ENCODE peak calls at places on chromosomes 11 and 22, in six cellular contexts. N, W, U, R, V and A are unnamed samples.

GRCh38 chr11:29159552-29160465 is 857.0 kb downstream of the KCNA4 start:
- DNase-seq in N (peak; percentile 20), W (peak; percentile 82), U (no peak), R (no peak), V (peak; percentile 55), A (no peak)

GRCh38 chr11:45304111-45304991 is 18.2 kb upstream of the SYT13 start:
- DNase-seq in N (no peak), W (no peak), U (no peak), R (no peak), V (no peak), A (no peak)

GRCh38 chr22:38795569-38795968 is 1.6 kb upstream of the DNAL4 start:
- DNase-seq in N (no peak), W (no peak), U (no peak), R (no peak), V (no peak), A (no peak)

GRCh38 chr22:42993651-42994275 is 21.2 kb downstream of the PACSIN2 start:
- DNase-seq in N (no peak), W (no peak), U (no peak), R (no peak), V (no peak), A (no peak)

GRCh38 chr11:45610627-45611026 is 54.8 kb downstream of the CHST1 start:
- DNase-seq in N (no peak), W (no peak), U (no peak), R (no peak), V (no peak), A (no peak)

GRCh38 chr11:62125316-62125715 is 1.5 kb downstream of the INCENP start:
- DNase-seq in N (no peak), W (no peak), U (no peak), R (no peak), V (peak; percentile 42), A (peak; percentile 34)

GRCh38 chr11:123110397-123110796 is 48.5 kb upstream of the HSPA8 start:
- DNase-seq in N (no peak), W (no peak), U (no peak), R (no peak), V (no peak), A (no peak)

GRCh38 chr11:18726040-18726439 is at the start of gene IGSF22:
- DNase-seq in N (no peak), W (no peak), U (no peak), R (no peak), V (no peak), A (no peak)

GRCh38 chr11:31882951-31883392 is 71.8 kb upstream of the PAX6 start:
- DNase-seq in N (no peak), W (no peak), U (no peak), R (no peak), V (no peak), A (no peak)

GRCh38 chr22:46676881-46677280 is 56.7 kb downstream of the GRAMD4 start:
- DNase-seq in N (no peak), W (no peak), U (no peak), R (no peak), V (no peak), A (no peak)

GRCh38 chr11:134047586-134047999 is 21.3 kb upstream of the JAM3 start:
- DNase-seq in N (no peak), W (no peak), U (no peak), R (peak; percentile 83), V (peak; percentile 73), A (peak; percentile 24)

GRCh38 chr11:123696183-123696582 is 41.8 kb upstream of the SCN3B start:
- DNase-seq in N (no peak), W (no peak), U (no peak), R (no peak), V (peak; percentile 25), A (no peak)

GRCh38 chr11:123653997-123654565 is 343 bp downstream of the SCN3B start:
- DNase-seq in N (no peak), W (peak; percentile 56), U (no peak), R (peak; percentile 51), V (peak; percentile 52), A (peak; percentile 52)

GRCh38 chr11:58625086-58625485 is 2.6 kb downstream of the CNTF start:
- DNase-seq in N (no peak), W (no peak), U (no peak), R (no peak), V (no peak), A (no peak)

GRCh38 chr22:24141586-24141985 is 39.7 kb upstream of the SUSD2 start:
- DNase-seq in N (no peak), W (no peak), U (no peak), R (no peak), V (peak; percentile 75), A (no peak)

GRCh38 chr11:63985812-63986155 is 454 bp upstream of the OTUB1 start:
- DNase-seq in N (peak; percentile 77), W (no peak), U (peak; percentile 73), R (no peak), V (no peak), A (no peak)

GRCh38 chr11:116930586-116930985 is 93.2 kb upstream of the APOA1 start:
- DNase-seq in N (no peak), W (no peak), U (peak; percentile 52), R (no peak), V (no peak), A (no peak)

GRCh38 chr22:48827228-48827810 is 1000.4 kb downstream of the BRD1 start:
- DNase-seq in N (no peak), W (no peak), U (no peak), R (no peak), V (no peak), A (peak; percentile 39)

GRCh38 chr22:39724390-39724789 is 153.8 kb downstream of the CACNA1I start:
- DNase-seq in N (no peak), W (no peak), U (no peak), R (no peak), V (no peak), A (no peak)

GRCh38 chr11:57584341-57584740 is 13.1 kb upstream of the SERPING1 start:
- DNase-seq in N (no peak), W (no peak), U (no peak), R (no peak), V (no peak), A (no peak)

GRCh38 chr11:46346886-46347636 is at the start of gene DGKZ:
- DNase-seq in N (peak; percentile 89), W (peak; percentile 84), U (peak; percentile 81), R (peak; percentile 79), V (peak; percentile 81), A (peak; percentile 91)

GRCh38 chr11:86742436-86742805 is 57.9 kb upstream of the PRSS23 start:
- DNase-seq in N (no peak), W (no peak), U (no peak), R (no peak), V (no peak), A (no peak)
- H3K4me1 ChIP-seq in N (no peaks in the 10 kb centered on the region), W (peaks cover 62% of the 10 kb centered on the region), U (no peaks in the 10 kb centered on the region), R (peaks cover 51% of the 10 kb centered on the region), V (peaks cover 66% of the 10 kb centered on the region), A (no peaks in the 10 kb centered on the region)

GRCh38 chr22:19559956-19560355 is 35.7 kb upstream of the CLDN5 start:
- DNase-seq in N (no peak), W (no peak), U (no peak), R (no peak), V (no peak), A (no peak)

GRCh38 chr22:19556963-19557545 is 32.8 kb upstream of the CLDN5 start:
- DNase-seq in N (no peak), W (no peak), U (no peak), R (no peak), V (no peak), A (no peak)

GRCh38 chr22:19554834-19555404 is 30.7 kb upstream of the CLDN5 start:
- DNase-seq in N (no peak), W (peak; percentile 73), U (no peak), R (no peak), V (peak; percentile 49), A (peak; percentile 25)

GRCh38 chr22:19555651-19556050 is 31.4 kb upstream of the CLDN5 start:
- DNase-seq in N (no peak), W (no peak), U (no peak), R (no peak), V (no peak), A (no peak)

GRCh38 chr22:19559324-19559811 is 35.2 kb upstream of the CLDN5 start:
- DNase-seq in N (no peak), W (no peak), U (no peak), R (no peak), V (no peak), A (no peak)
- TF ChIP-seq CTCF in N (peak; percentile 17), W (no peak), U (no peak), R (no peak), V (peak; percentile 36), A (no peak)

GRCh38 chr11:3052109-3052479 is 5.1 kb downstream of the CARS1 start:
- DNase-seq in N (no peak), W (no peak), U (no peak), R (no peak), V (no peak), A (no peak)
- H3K4me1 ChIP-seq in N (peaks cover 20% of the 10 kb centered on the region), W (peaks cover 20% of the 10 kb centered on the region), U (peaks cover 14% of the 10 kb centered on the region), R (peaks cover 69% of the 10 kb centered on the region), V (peaks cover 27% of the 10 kb centered on the region), A (peaks cover 23% of the 10 kb centered on the region)

GRCh38 chr11:126308271-126308671 is 4.4 kb downstream of the DCPS start:
- DNase-seq in N (no peak), W (no peak), U (no peak), R (no peak), V (peak; percentile 85), A (no peak)

GRCh38 chr11:126304457-126305072 is 705 bp downstream of the DCPS start:
- DNase-seq in N (no peak), W (no peak), U (no peak), R (no peak), V (no peak), A (no peak)

GRCh38 chr11:126310229-126310991 is 6.5 kb downstream of the DCPS start:
- DNase-seq in N (peak; percentile 70), W (peak; percentile 78), U (peak; percentile 52), R (peak; percentile 79), V (peak; percentile 50), A (peak; percentile 84)

GRCh38 chr11:126305699-126306098 is 1.8 kb downstream of the DCPS start:
- DNase-seq in N (no peak), W (no peak), U (no peak), R (no peak), V (no peak), A (no peak)

GRCh38 chr11:126307706-126308105 is 3.8 kb downstream of the DCPS start:
- DNase-seq in N (peak; percentile 60), W (peak; percentile 49), U (no peak), R (no peak), V (peak; percentile 37), A (no peak)
- TF ChIP-seq CTCF in N (peak; percentile 66), W (peak; percentile 35), U (no peak), R (peak; percentile 42), V (peak; percentile 42), A (no peak)

GRCh38 chr11:132959663-132960062 is 572.6 kb downstream of the OPCML start:
- DNase-seq in N (no peak), W (no peak), U (no peak), R (no peak), V (no peak), A (no peak)
- H3K4me1 ChIP-seq in N (no peaks in the 10 kb centered on the region), W (no peaks in the 10 kb centered on the region), U (no peaks in the 10 kb centered on the region), R (no peaks in the 10 kb centered on the region), V (no peaks in the 10 kb centered on the region), A (no peaks in the 10 kb centered on the region)